ENCODE peak calls at places on chromosomes 7 and 10, in seven cellular contexts. S, Z, E, O, Y, X and T are unnamed samples.

GRCh38 chr10:35584946-35585345 is 20.2 kb upstream of the GJD4 start:
- DNase-seq in S (no peak), Y (no peak), X (no peak), E (no peak), Z (no peak), O (no peak), T (no peak)

GRCh38 chr10:131786756-131787605 is 113.8 kb upstream of the PPP2R2D start:
- DNase-seq in Z (peak; percentile 32), Y (no peak), S (peak; percentile 33), X (peak; percentile 57), O (peak; percentile 32), E (no peak), T (no peak)

GRCh38 chr10:132865851-132866600 is 76.3 kb downstream of the CFAP46 start:
- DNase-seq in Y (no peak), Z (no peak), S (peak; percentile 8), E (no peak), X (no peak), O (no peak), T (no peak)

GRCh38 chr7:66737667-66738066 is 2.9 kb upstream of the RABGEF1 start:
- DNase-seq in X (no peak), O (no peak), E (no peak), Z (no peak), S (no peak), Y (no peak), T (no peak)

GRCh38 chr7:140607441-140607989 is 33.1 kb downstream of the DENND2A start:
- DNase-seq in E (no peak), S (no peak), X (no peak), Y (no peak), O (no peak), Z (peak; percentile 94), T (no peak)

GRCh38 chr7:27200761-27201230 is 905 bp upstream of the HOXA13 start:
- DNase-seq in E (no peak), Z (no peak), X (no peak), Y (no peak), S (no peak), O (no peak), T (no peak)

GRCh38 chr10:115092555-115093285 is 445 bp upstream of the ATRNL1 start:
- DNase-seq in Z (peak; percentile 48), O (peak; percentile 9), Y (no peak), E (peak; percentile 5), X (peak; percentile 51), S (peak; percentile 69), T (no peak)

GRCh38 chr7:5177060-5177459 is 13.0 kb upstream of the WIPI2 start:
- DNase-seq in X (peak; percentile 78), S (no peak), Y (peak; percentile 48), Z (peak; percentile 90), O (no peak), E (peak; percentile 25), T (no peak)

GRCh38 chr7:2140216-2140870 is 92.4 kb downstream of the MAD1L1 start:
- DNase-seq in Y (no peak), X (no peak), Z (no peak), E (no peak), O (no peak), S (no peak), T (no peak)

DNA sequence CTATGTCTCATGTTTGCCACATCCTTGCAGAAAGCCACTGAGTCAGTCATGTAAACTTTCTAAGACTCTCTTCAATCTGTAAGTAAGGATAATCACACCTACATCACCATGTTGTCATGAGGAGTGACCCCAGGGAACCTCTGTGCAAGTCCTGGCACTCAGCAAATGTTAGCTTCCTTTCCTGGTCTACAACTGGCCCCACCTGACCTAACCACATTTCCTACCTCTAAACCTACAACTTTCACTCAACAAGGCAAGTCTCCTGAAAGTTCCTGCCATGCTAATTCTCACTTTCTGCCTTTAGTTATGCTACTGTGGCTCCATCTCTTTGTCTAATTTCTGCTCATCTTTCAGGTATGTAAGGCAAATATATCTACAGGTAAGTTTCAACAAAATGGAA is 72.3 kb upstream of the SEM1 start:
- DNase-seq in S (no peak), Z (no peak), E (no peak), O (no peak), Y (no peak), X (no peak), T (no peak)
- TF ChIP-seq CTCF in S (no peak), Z (no peak), E (no peak), O (no peak), Y (no peak), X (no peak), T (no peak)

DNA sequence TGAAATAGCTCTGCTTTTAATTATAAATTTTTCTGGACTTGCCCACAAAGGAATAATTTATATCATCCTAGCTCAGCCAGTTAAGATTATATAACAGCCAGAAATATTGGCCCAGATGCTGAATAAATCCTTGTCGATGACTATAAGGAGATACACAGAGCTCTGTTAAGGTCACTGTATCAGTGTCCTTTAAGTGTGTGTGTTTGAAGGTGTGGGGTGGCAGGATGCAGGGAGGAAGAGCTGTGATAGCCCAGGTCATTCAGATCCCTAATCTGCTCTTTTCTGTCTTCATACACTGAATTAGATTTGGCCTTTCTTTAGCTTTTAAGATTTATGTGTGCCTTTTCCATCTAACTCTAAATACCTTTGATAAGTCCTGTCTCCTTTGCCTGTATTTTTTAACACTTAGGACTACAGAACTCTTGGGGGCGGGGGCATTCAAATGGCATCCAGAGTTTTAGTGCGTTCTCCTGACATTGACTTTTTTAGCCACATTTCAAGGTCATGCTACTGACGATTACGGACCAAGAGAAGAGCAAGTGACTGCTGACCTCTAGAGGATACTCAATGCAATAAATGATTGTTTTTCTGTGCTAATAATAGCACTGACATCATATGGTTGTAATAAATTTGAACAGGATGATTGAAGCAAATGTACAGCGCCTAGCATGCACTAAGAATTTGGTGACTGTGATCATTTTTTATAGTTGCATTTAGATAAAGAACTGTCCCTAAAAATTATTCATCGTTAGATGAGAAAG is 172.3 kb downstream of the CACNB2 start:
- DNase-seq in Z (peak; percentile 56), O (peak; percentile 11), S (no peak), E (peak; percentile 11), Y (no peak), X (peak; percentile 6), T (no peak)
- TF ChIP-seq CTCF in Z (peak; percentile 16), O (peak; percentile 59), S (peak; percentile 22), E (peak; percentile 36), Y (peak; percentile 56), X (peak; percentile 43), T (no peak)

GRCh38 chr10:77710759-77711682 is 73.4 kb upstream of the KCNMA1 start:
- DNase-seq in O (peak; percentile 93), Z (peak; percentile 68), Y (no peak), S (peak; percentile 90), X (peak; percentile 57), E (no peak), T (no peak)
- TF ChIP-seq CTCF in O (peak; percentile 93), Z (peak; percentile 93), Y (peak; percentile 95), S (peak; percentile 96), X (peak; percentile 84), E (peak; percentile 93), T (peak; percentile 100)

GRCh38 chr7:130500910-130501309 is 9.0 kb downstream of the MEST start:
- DNase-seq in O (no peak), Y (no peak), Z (no peak), E (no peak), S (no peak), X (no peak), T (no peak)

GRCh38 chr7:130506358-130506757 is 14.5 kb downstream of the MEST start:
- DNase-seq in O (no peak), X (no peak), E (no peak), Y (no peak), S (no peak), Z (no peak), T (no peak)

GRCh38 chr7:130500463-130500862 is 8.6 kb downstream of the MEST start:
- DNase-seq in Z (no peak), Y (no peak), E (no peak), S (no peak), X (no peak), O (no peak), T (no peak)

GRCh38 chr7:130505753-130506152 is 13.9 kb downstream of the MEST start:
- DNase-seq in X (peak; percentile 24), S (no peak), Y (no peak), O (no peak), Z (no peak), E (no peak), T (peak; percentile 57)
- TF ChIP-seq CTCF in X (no peak), S (no peak), Y (no peak), O (no peak), Z (no peak), E (no peak), T (no peak)

DNA sequence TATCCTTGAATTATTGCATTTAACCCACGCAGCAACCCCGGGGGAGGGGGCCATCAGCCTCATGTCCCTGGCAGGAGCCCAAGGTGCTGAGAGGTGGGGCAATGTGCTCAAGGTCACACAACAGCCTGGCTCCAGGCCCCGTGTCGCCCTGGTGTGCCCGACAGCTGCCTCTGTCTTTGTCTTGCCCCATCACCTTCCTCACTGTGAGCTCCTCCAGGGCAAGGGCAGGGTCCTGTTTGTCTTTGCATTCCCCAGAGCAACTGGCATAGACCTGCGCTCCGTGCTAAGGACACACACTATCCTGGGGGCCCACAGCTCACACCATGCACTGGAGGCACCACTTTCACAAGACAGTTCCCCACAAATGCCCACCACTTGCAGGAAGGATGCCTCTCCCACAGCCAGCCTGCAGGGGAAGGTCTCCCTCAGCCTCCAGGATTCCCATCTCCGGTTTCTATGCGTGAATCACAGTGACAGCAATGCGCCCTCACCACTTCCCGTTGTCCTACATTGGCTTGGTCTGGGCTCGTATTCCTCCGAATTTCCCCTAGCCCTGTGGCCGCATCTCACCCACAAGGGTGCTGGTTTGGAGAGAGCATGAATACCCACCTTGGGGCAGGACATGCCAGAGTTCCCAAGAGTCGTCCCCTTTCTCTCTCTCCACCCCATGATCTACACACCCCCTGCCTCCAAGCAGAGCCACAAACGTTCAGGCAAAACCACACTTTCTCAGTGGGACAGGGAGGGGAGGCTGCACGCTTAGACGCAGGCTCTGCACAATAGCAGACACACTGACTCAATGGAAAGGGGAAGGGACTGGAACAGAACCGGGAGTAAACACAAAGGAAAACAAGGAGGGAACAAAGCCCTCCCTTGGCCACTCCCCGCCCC is 10.3 kb downstream of the ITPRIP start:
- DNase-seq in E (peak; percentile 51), S (no peak), O (no peak), X (peak; percentile 85), Y (no peak), Z (peak; percentile 80), T (no peak)
- TF ChIP-seq CTCF in E (peak; percentile 34), S (no peak), O (no peak), X (peak; percentile 52), Y (peak; percentile 36), Z (peak; percentile 36), T (peak; percentile 43)

GRCh38 chr10:113549856-113550255 is 3.0 kb upstream of the HABP2 start:
- DNase-seq in Y (no peak), Z (no peak), S (no peak), X (no peak), E (no peak), O (no peak), T (no peak)
- TF ChIP-seq CTCF in Y (no peak), Z (no peak), S (no peak), X (no peak), E (no peak), O (no peak), T (no peak)

GRCh38 chr10:109427421-109427820 is 495.9 kb downstream of the XPNPEP1 start:
- DNase-seq in E (no peak), O (no peak), S (no peak), Z (no peak), Y (no peak), X (no peak), T (no peak)
- TF ChIP-seq CTCF in E (no peak), O (no peak), S (no peak), Z (no peak), Y (peak; percentile 45), X (peak; percentile 21), T (peak; percentile 24)